ENCODE peak calls at places on chromosomes 13 and 19, in seven cellular contexts. E is spleen, L is HCT116, U is transverse colon, K is stomach, G is SK-N-SH, R is K562. X is an unnamed sample.

GRCh38 chr19:38209671-38210457 is 14.2 kb downstream of the DPF1 start:
- DNase-seq in E (no peak), L (no peak), U (peak; percentile 47), K (peak; percentile 49), G (peak; percentile 79), R (no peak), X (no peak)

GRCh38 chr13:71577127-71577526 is 289.9 kb downstream of the DACH1 start:
- DNase-seq in E (no peak), L (no peak), U (no peak), K (no peak), G (no peak), R (no peak), X (no peak)

GRCh38 chr19:9996541-9996940 is 13.8 kb downstream of the COL5A3 start:
- DNase-seq in E (no peak), L (no peak), U (no peak), K (no peak), G (no peak), R (no peak), X (no peak)

GRCh38 chr13:113637262-113638160 is 20.5 kb downstream of the ATP4B start:
- DNase-seq in E (peak; percentile 29), L (no peak), U (peak; percentile 4), K (no peak), G (no peak), R (no peak), X (no peak)

GRCh38 chr19:49559928-49560327 is 20.4 kb downstream of the NOSIP start:
- DNase-seq in E (no peak), L (no peak), U (no peak), K (no peak), G (no peak), R (no peak), X (no peak)

GRCh38 chr13:61358599-61358998 is 57.0 kb downstream of the PCDH20 start:
- DNase-seq in E (no peak), L (no peak), U (no peak), K (no peak), G (no peak), R (no peak), X (no peak)

GRCh38 chr19:52070496-52070895 is 21.9 kb upstream of the ZNF432 start:
- DNase-seq in E (no peak), L (no peak), U (no peak), K (no peak), G (no peak), R (no peak), X (no peak)

GRCh38 chr13:33311040-33311439 is 25.5 kb upstream of the STARD13 start:
- DNase-seq in E (no peak), L (no peak), U (no peak), K (no peak), G (no peak), R (no peak), X (no peak)

GRCh38 chr19:40592170-40592569 is 9.0 kb upstream of the LTBP4 start:
- DNase-seq in E (no peak), L (no peak), U (no peak), K (no peak), G (peak; percentile 58), R (peak; percentile 48), X (no peak)

GRCh38 chr19:4557971-4558941 is 1.2 kb downstream of the SEMA6B start:
- DNase-seq in E (peak; percentile 85), L (no peak), U (peak; percentile 35), K (peak; percentile 59), G (peak; percentile 83), R (peak; percentile 63), X (no peak)

GRCh38 chr19:14434543-14435319 is 1.6 kb downstream of the PKN1 start:
- DNase-seq in E (peak; percentile 86), L (no peak), U (peak; percentile 59), K (peak; percentile 71), G (peak; percentile 79), R (peak; percentile 88), X (no peak)

GRCh38 chr19:3642987-3643386 is 16.4 kb upstream of the CACTIN start:
- DNase-seq in E (no peak), L (peak; percentile 67), U (no peak), K (no peak), G (peak; percentile 78), R (peak; percentile 84), X (no peak)

GRCh38 chr19:42178791-42179500 is 38.5 kb downstream of the DEDD2 start:
- DNase-seq in E (no peak), L (no peak), U (no peak), K (no peak), G (peak; percentile 74), R (peak; percentile 37), X (no peak)

GRCh38 chr13:73440296-73440895 is 381.6 kb downstream of the KLF5 start:
- DNase-seq in E (no peak), L (peak; percentile 39), U (no peak), K (no peak), G (no peak), R (no peak), X (no peak)

GRCh38 chr19:41226053-41226873 is 7.2 kb downstream of the AXL start:
- DNase-seq in E (no peak), L (peak; percentile 72), U (peak; percentile 77), K (peak; percentile 62), G (peak; percentile 56), R (peak; percentile 76), X (no peak)

GRCh38 chr13:41706189-41706588 is 248.8 kb downstream of the RGCC start:
- DNase-seq in E (no peak), L (no peak), U (no peak), K (no peak), G (no peak), R (no peak), X (no peak)

GRCh38 chr19:42122691-42123607 is 9.3 kb downstream of the POU2F2 start:
- DNase-seq in E (no peak), L (no peak), U (no peak), K (no peak), G (no peak), R (no peak), X (peak; percentile 54)

GRCh38 chr19:49983645-49984229 is 22.8 kb upstream of the SIGLEC11 start:
- DNase-seq in E (peak; percentile 87), L (peak; percentile 26), U (peak; percentile 68), K (peak; percentile 67), G (peak; percentile 79), R (peak; percentile 83), X (peak; percentile 61)

GRCh38 chr19:29381353-29382203 is 144.2 kb upstream of the VSTM2B start:
- DNase-seq in E (no peak), L (no peak), U (no peak), K (no peak), G (no peak), R (no peak), X (no peak)

GRCh38 chr19:18593367-18594095 is 4.9 kb downstream of the REX1BD start:
- DNase-seq in E (no peak), L (no peak), U (no peak), K (no peak), G (peak; percentile 27), R (peak; percentile 54), X (no peak)
- TF ChIP-seq POLR2AphosphoS5 in E (no peak), L (no peak), U (no peak), K (no peak), G (no peak), R (no peak), X (no peak)

GRCh38 chr13:59464926-59465325 is 698.8 kb downstream of the DIAPH3 start:
- DNase-seq in E (no peak), L (no peak), U (no peak), K (no peak), G (no peak), R (no peak), X (no peak)

GRCh38 chr13:59463023-59463422 is 700.7 kb downstream of the DIAPH3 start:
- DNase-seq in E (no peak), L (no peak), U (no peak), K (no peak), G (peak; percentile 57), R (no peak), X (no peak)

GRCh38 chr13:59459972-59460371 is 703.8 kb downstream of the DIAPH3 start:
- DNase-seq in E (no peak), L (no peak), U (no peak), K (no peak), G (no peak), R (no peak), X (no peak)

GRCh38 chr13:59458908-59459579 is 704.7 kb downstream of the DIAPH3 start:
- DNase-seq in E (peak; percentile 77), L (no peak), U (no peak), K (no peak), G (no peak), R (no peak), X (no peak)

DNA sequence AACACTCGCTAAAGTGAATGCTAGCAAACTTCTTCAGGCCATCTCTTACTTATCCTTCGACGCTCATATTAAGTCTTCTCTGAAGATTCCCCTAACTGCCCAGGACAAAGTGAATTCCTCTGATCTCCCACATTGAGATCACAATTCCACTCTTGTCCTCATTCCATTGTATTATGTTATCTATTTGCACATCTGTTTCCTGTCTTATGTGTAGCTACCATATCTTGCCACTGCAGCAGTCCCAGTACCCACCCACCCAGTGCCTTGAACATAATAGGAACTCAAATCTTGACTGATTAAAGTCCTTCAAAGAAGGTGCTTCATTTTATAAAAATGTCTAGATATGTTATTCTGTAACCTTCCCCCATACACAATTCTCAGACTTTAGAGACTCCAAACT is 702.3 kb downstream of the DIAPH3 start:
- DNase-seq in E (no peak), L (no peak), U (no peak), K (no peak), G (no peak), R (peak; percentile 69), X (no peak)
- TF ChIP-seq POLR2AphosphoS5 in E (no peak), L (no peak), U (no peak), K (no peak), G (no peak), R (peak; percentile 41), X (no peak)

GRCh38 chr13:67829641-67830040 is 599.5 kb upstream of the PCDH9 start:
- DNase-seq in E (no peak), L (no peak), U (no peak), K (no peak), G (no peak), R (no peak), X (no peak)

GRCh38 chr13:67827992-67828391 is 597.9 kb upstream of the PCDH9 start:
- DNase-seq in E (no peak), L (no peak), U (no peak), K (no peak), G (no peak), R (no peak), X (no peak)

GRCh38 chr13:67833564-67833963 is 603.4 kb upstream of the PCDH9 start:
- DNase-seq in E (no peak), L (no peak), U (no peak), K (no peak), G (no peak), R (no peak), X (no peak)
- TF ChIP-seq POLR2AphosphoS5 in E (no peak), L (no peak), U (no peak), K (no peak), G (no peak), R (no peak), X (no peak)

DNA sequence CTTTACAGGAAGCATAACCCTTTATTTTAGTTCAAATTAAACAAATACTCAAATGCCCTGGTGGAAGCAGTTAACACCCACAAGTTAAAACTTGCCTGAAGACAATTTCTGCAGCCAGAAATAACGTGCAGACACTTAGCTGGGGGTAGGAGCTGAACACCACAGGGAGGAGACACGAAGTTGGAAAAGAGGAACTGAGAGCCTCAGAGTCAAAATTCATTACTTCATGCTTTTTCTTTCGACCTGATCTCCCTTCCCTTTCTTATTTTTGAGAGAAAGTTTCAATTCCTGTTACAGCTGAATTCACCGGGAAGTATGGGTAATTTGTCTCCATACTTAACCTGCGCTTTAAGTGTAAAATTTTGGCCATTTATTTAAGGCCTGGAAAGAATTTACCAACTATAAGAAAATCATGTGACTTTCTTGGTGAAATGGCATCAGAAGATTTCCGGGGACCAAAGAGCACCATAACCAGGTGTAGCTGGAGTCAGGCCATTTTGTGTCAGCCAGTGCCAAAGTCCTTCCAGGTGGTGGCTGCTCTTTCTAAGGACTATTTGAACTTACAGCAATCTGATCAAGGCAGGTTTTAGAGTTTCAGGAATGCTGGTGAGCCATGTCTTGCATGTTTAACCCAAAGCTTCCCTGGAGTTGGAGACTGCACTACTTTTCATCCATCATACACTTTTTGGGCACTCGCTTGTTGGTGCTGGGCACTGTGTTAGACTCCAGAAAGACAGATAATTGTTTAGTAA is 46.5 kb upstream of the RCBTB2 start:
- DNase-seq in E (no peak), L (no peak), U (peak; percentile 18), K (peak; percentile 72), G (no peak), R (no peak), X (no peak)
- TF ChIP-seq POLR2AphosphoS5 in E (no peak), L (no peak), U (no peak), K (no peak), G (no peak), R (no peak), X (no peak)

X was measured in GM12892.